ENCODE peak calls at places on chromosomes 12 and 14, in ten cellular contexts. B is HEK293T; G is HuH-7.5; I is T-helper 1 cell; K is activated CD4-positive, CD25-positive, alpha-beta regulatory T cell; J is endothelial cell; Z is foreskin melanocyte; R is breast epithelium; Q is GM12865; V is iPS-NIHi11. Y is an unnamed sample.

GRCh38 chr12:95790912-95791849 is 617 bp upstream of the NTN4 start:
- DNase-seq in B (peak; percentile 21), G (peak; percentile 31), I (no peak), K (no peak), J (peak; percentile 19), Z (no peak), R (peak; percentile 46), Q (no peak), V (no peak), Y (no peak)

GRCh38 chr12:57793920-57794319 is 11.3 kb downstream of the TSFM start:
- DNase-seq in B (no peak), G (no peak), I (no peak), K (no peak), J (no peak), Z (no peak), R (no peak), Q (no peak), V (no peak), Y (no peak)

GRCh38 chr14:40697221-40697620 is 909.5 kb upstream of the LRFN5 start:
- DNase-seq in B (no peak), G (no peak), I (no peak), K (no peak), J (no peak), Z (peak; percentile 0), R (no peak), Q (no peak), V (no peak), Y (no peak)

GRCh38 chr14:23154876-23155587 is 28.4 kb downstream of the SLC7A8 start:
- DNase-seq in B (no peak), G (no peak), I (no peak), K (no peak), J (peak; percentile 29), Z (peak; percentile 83), R (peak; percentile 80), Q (no peak), V (peak; percentile 47), Y (no peak)

GRCh38 chr14:102509744-102510615 is at the start of gene ANKRD9:
- DNase-seq in B (peak; percentile 96), G (peak; percentile 96), I (peak; percentile 77), K (peak; percentile 70), J (peak; percentile 94), Z (peak; percentile 84), R (peak; percentile 91), Q (peak; percentile 96), V (peak; percentile 99), Y (peak; percentile 96)

GRCh38 chr12:25992026-25992782 is 33.7 kb downstream of the RASSF8 start:
- DNase-seq in B (no peak), G (no peak), I (no peak), K (no peak), J (no peak), Z (no peak), R (no peak), Q (no peak), V (no peak), Y (no peak)

GRCh38 chr14:34438438-34438837 is 23.6 kb downstream of the SPTSSA start:
- DNase-seq in B (no peak), G (no peak), I (no peak), K (no peak), J (no peak), Z (no peak), R (no peak), Q (no peak), V (no peak), Y (no peak)

GRCh38 chr12:24695103-24695502 is 253.8 kb downstream of the BCAT1 start:
- DNase-seq in B (no peak), G (no peak), I (no peak), K (no peak), J (no peak), Z (no peak), R (no peak), Q (no peak), V (no peak), Y (no peak)

GRCh38 chr14:61889914-61890351 is 127.7 kb downstream of the SNAPC1 start:
- DNase-seq in B (no peak), G (no peak), I (no peak), K (no peak), J (no peak), Z (no peak), R (no peak), Q (peak; percentile 82), V (peak; percentile 44), Y (no peak)

GRCh38 chr14:75310295-75311059 is 31.8 kb downstream of the FOS start:
- DNase-seq in B (no peak), G (no peak), I (no peak), K (no peak), J (peak; percentile 70), Z (peak; percentile 54), R (peak; percentile 66), Q (no peak), V (peak; percentile 81), Y (no peak)

GRCh38 chr14:101821528-101821927 is 60.0 kb downstream of the PPP2R5C start:
- DNase-seq in B (no peak), G (no peak), I (peak; percentile 61), K (no peak), J (no peak), Z (no peak), R (no peak), Q (no peak), V (no peak), Y (no peak)

GRCh38 chr14:64464695-64465094 is 604 bp upstream of the AKAP5 start:
- DNase-seq in B (no peak), G (peak; percentile 15), I (no peak), K (no peak), J (no peak), Z (no peak), R (no peak), Q (peak; percentile 30), V (peak; percentile 41), Y (no peak)

GRCh38 chr12:93317227-93317626 is 60.5 kb upstream of the NUDT4 start:
- DNase-seq in B (no peak), G (no peak), I (no peak), K (no peak), J (no peak), Z (no peak), R (no peak), Q (no peak), V (no peak), Y (no peak)

Y was measured in RWPE2.